ENCODE peak calls at places on chromosomes 5 and 9, in five cellular contexts. I, J, Q, D and S are unnamed samples.

GRCh38 chr9:69046723-69047122 is 11.2 kb downstream of the FXN start:
- DNase-seq in I (no peak), J (no peak), Q (no peak), D (no peak), S (no peak)

GRCh38 chr9:16062542-16063240 is 509.8 kb downstream of the CCDC171 start:
- DNase-seq in I (peak; percentile 95), J (no peak), Q (peak; percentile 98), D (peak; percentile 87), S (peak; percentile 97)

GRCh38 chr9:21852751-21853150 is 50.3 kb downstream of the MTAP start:
- DNase-seq in I (no peak), J (no peak), Q (no peak), D (no peak), S (no peak)

GRCh38 chr5:8843766-8844165 is 702.1 kb downstream of the SEMA5A start:
- DNase-seq in I (peak; percentile 77), J (peak; percentile 89), Q (peak; percentile 85), D (no peak), S (peak; percentile 31)

GRCh38 chr5:87122171-87122977 is 145.3 kb upstream of the RASA1 start:
- DNase-seq in I (no peak), J (no peak), Q (no peak), D (no peak), S (no peak)

GRCh38 chr5:72510610-72511121 is 3.5 kb upstream of the ZNF366 start:
- DNase-seq in I (peak; percentile 85), J (no peak), Q (peak; percentile 86), D (no peak), S (peak; percentile 72)

GRCh38 chr9:111176511-111176910 is 138.2 kb upstream of the LPAR1 start:
- DNase-seq in I (no peak), J (no peak), Q (no peak), D (no peak), S (no peak)

GRCh38 chr5:99025298-99026045 is 96.7 kb upstream of the CHD1 start:
- DNase-seq in I (no peak), J (no peak), Q (no peak), D (no peak), S (no peak)

GRCh38 chr9:116959775-116960174 is 272.7 kb downstream of the TRIM32 start:
- DNase-seq in I (no peak), J (no peak), Q (peak; percentile 18), D (no peak), S (no peak)

GRCh38 chr5:143431789-143432188 is 28.3 kb upstream of the NR3C1 start:
- DNase-seq in I (no peak), J (no peak), Q (no peak), D (no peak), S (no peak)

GRCh38 chr9:5690278-5690677 is 61.4 kb downstream of the RIC1 start:
- DNase-seq in I (no peak), J (no peak), Q (no peak), D (no peak), S (no peak)

GRCh38 chr9:107847977-107848376 is 358.4 kb upstream of the KLF4 start:
- DNase-seq in I (peak; percentile 20), J (no peak), Q (peak; percentile 34), D (peak; percentile 46), S (peak; percentile 17)

GRCh38 chr5:122906768-122907167 is 61.4 kb downstream of the SNX24 start:
- DNase-seq in I (peak; percentile 45), J (no peak), Q (peak; percentile 22), D (no peak), S (peak; percentile 52)

GRCh38 chr5:56011835-56012234 is 17.1 kb upstream of the IL6ST start:
- DNase-seq in I (peak; percentile 79), J (no peak), Q (peak; percentile 97), D (peak; percentile 57), S (peak; percentile 35)

GRCh38 chr5:7321724-7322123 is 74.2 kb upstream of the ADCY2 start:
- DNase-seq in I (peak; percentile 85), J (no peak), Q (no peak), D (no peak), S (no peak)

GRCh38 chr9:129312251-129312650 is 134.2 kb upstream of the IER5L start:
- DNase-seq in I (no peak), J (peak; percentile 78), Q (no peak), D (no peak), S (no peak)

GRCh38 chr5:24226492-24226891 is 418.3 kb downstream of the CDH10 start:
- DNase-seq in I (peak; percentile 72), J (no peak), Q (no peak), D (no peak), S (no peak)

GRCh38 chr9:136857606-136858412 is 5.7 kb downstream of the MAMDC4 start:
- DNase-seq in I (no peak), J (no peak), Q (no peak), D (peak; percentile 21), S (no peak)

GRCh38 chr5:93088997-93089396 is 492.0 kb downstream of the NR2F1-AS1 start:
- DNase-seq in I (no peak), J (no peak), Q (no peak), D (no peak), S (no peak)

GRCh38 chr5:146331257-146331822 is 7.3 kb upstream of the POU4F3 start:
- DNase-seq in I (no peak), J (no peak), Q (no peak), D (no peak), S (no peak)

GRCh38 chr9:110842169-110842568 is 173.6 kb downstream of the MUSK start:
- DNase-seq in I (peak; percentile 32), J (no peak), Q (no peak), D (no peak), S (no peak)

GRCh38 chr5:113487779-113488644 is at the start of gene MCC:
- DNase-seq in I (peak; percentile 93), J (peak; percentile 89), Q (peak; percentile 93), D (peak; percentile 61), S (peak; percentile 80)

GRCh38 chr5:125262782-125263181 is 516.3 kb upstream of the ZNF608 start:
- DNase-seq in I (peak; percentile 8), J (no peak), Q (peak; percentile 47), D (no peak), S (no peak)

GRCh38 chr9:99823392-99824377 is 2.0 kb downstream of the NR4A3 start:
- DNase-seq in I (peak; percentile 22), J (peak; percentile 89), Q (peak; percentile 47), D (no peak), S (peak; percentile 29)

GRCh38 chr9:108937561-108938305 is 3.5 kb downstream of the ABITRAM start:
- DNase-seq in I (no peak), J (no peak), Q (no peak), D (no peak), S (no peak)

GRCh38 chr9:108934323-108934885 is at the start of gene ABITRAM:
- DNase-seq in I (peak; percentile 60), J (peak; percentile 89), Q (peak; percentile 81), D (peak; percentile 52), S (peak; percentile 75)

GRCh38 chr9:108933231-108933630 is 693 bp downstream of the ELP1 start:
- DNase-seq in I (peak; percentile 13), J (no peak), Q (peak; percentile 40), D (no peak), S (peak; percentile 5)

GRCh38 chr9:108928386-108928785 is 5.5 kb downstream of the ELP1 start:
- DNase-seq in I (no peak), J (no peak), Q (no peak), D (no peak), S (no peak)

GRCh38 chr9:108933641-108934322 is at the start of gene ELP1:
- DNase-seq in I (peak; percentile 96), J (peak; percentile 98), Q (peak; percentile 94), D (peak; percentile 91), S (peak; percentile 94)
- TF ChIP-seq CTCF in I (peak; percentile 47), J (no peak), Q (peak; percentile 48), D (no peak), S (peak; percentile 6)

GRCh38 chr9:124218438-124219289 is 39.1 kb upstream of the NEK6 start:
- DNase-seq in I (peak; percentile 22), J (peak; percentile 92), Q (peak; percentile 66), D (peak; percentile 79), S (peak; percentile 56)
- TF ChIP-seq CTCF in I (peak; percentile 27), J (no peak), Q (no peak), D (no peak), S (no peak)

GRCh38 chr5:76831108-76831447 is 12.2 kb downstream of the F2RL1 start:
- DNase-seq in I (peak; percentile 75), J (peak; percentile 17), Q (peak; percentile 76), D (no peak), S (no peak)

GRCh38 chr5:76838481-76839261 is 11.1 kb upstream of the S100Z start:
- DNase-seq in I (peak; percentile 86), J (peak; percentile 15), Q (peak; percentile 76), D (peak; percentile 91), S (peak; percentile 45)

GRCh38 chr5:76836585-76836984 is 13.2 kb upstream of the S100Z start:
- DNase-seq in I (no peak), J (no peak), Q (no peak), D (peak; percentile 70), S (no peak)

DNA sequence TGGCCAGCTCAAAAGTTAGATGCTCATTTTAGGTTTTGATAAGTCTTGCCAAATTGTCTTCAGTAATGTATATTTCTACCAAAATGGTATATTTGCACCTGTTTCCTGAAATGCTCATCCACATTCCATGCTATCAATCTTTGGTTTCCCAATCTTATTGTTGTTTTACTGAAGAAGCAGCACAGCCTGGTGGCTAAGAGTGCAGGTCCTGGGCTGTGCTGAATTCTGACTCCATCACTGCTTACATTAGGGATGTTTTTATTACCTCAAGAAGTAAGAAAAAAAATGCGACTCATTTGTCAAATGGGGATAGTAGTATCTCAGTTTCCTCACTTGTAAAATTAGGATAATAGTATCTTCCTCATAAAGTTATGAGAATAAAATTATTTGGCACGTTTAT is 13.6 kb upstream of the S100Z start:
- DNase-seq in I (peak; percentile 29), J (no peak), Q (peak; percentile 60), D (no peak), S (peak; percentile 22)
- TF ChIP-seq CTCF in I (peak; percentile 34), J (no peak), Q (peak; percentile 38), D (peak; percentile 33), S (peak; percentile 8)

GRCh38 chr9:27193886-27194285 is 84.9 kb downstream of the TEK start:
- DNase-seq in I (no peak), J (no peak), Q (peak; percentile 33), D (no peak), S (peak; percentile 34)

GRCh38 chr9:27195191-27195590 is 86.2 kb downstream of the TEK start:
- DNase-seq in I (no peak), J (no peak), Q (peak; percentile 51), D (no peak), S (peak; percentile 30)

GRCh38 chr9:27196383-27196782 is 87.4 kb downstream of the TEK start:
- DNase-seq in I (no peak), J (no peak), Q (no peak), D (no peak), S (peak; percentile 79)

GRCh38 chr9:27192291-27192960 is 83.4 kb downstream of the TEK start:
- DNase-seq in I (no peak), J (no peak), Q (peak; percentile 7), D (no peak), S (no peak)

DNA sequence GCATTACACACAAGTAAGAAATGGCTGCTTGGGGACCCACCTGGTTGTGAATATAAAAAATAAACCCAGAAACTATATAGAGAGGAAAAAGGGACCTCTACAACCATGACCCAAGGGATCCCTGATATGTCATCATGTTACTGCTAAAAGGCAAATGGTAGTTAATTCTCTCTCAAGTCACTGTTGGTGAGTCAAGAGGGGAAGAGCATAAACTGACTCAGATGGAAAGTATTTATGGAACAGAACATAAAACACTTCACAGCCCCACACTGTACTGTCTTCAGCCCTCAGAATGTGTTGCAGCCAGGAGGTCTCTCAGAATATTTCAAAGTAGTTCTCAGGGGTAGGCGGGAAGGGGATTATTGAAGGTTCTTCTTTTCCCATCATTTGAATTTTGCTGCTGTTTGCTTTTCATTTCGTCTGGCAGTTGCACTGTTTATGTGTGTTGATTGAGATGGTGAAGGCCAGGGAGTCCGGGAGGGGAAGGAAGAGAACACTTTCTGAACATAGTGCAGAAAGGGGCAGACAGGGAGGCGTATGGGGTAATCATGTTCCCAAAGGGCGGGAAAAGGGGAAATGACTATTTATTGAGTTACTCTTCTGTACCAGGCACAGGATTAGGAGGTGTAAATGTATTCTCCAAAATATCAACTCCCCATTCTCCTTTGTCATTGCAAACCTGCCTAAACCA is 85.5 kb downstream of the TEK start:
- DNase-seq in I (peak; percentile 91), J (no peak), Q (peak; percentile 87), D (no peak), S (peak; percentile 82)
- TF ChIP-seq CTCF in I (no peak), J (no peak), Q (no peak), D (no peak), S (no peak)